ENCODE peak calls at places on chromosomes 2 and 18, in four cellular contexts. L is H9, Q is mesendoderm, D is IMR-90. E is an unnamed sample.
A peak's percentile ranks its signal among the peaks of the same experiment; 100 is the strongest.

GRCh38 chr2:72713857-72714256 is 112.0 kb downstream of the EXOC6B start:
- DNase-seq in L (no peak), Q (peak; percentile 59), D (no peak), E (no peak)

GRCh38 chr2:218961651-218962570 is 2.4 kb downstream of the CDK5R2 start:
- DNase-seq in L (peak; percentile 74), Q (no peak), D (no peak), E (no peak)

GRCh38 chr2:105604938-105605337 is 139.8 kb upstream of the NCK2 start:
- DNase-seq in L (no peak), Q (no peak), D (no peak), E (no peak)

GRCh38 chr2:75640621-75641121 is 5.9 kb upstream of the MRPL19 start:
- DNase-seq in L (peak; percentile 52), Q (peak; percentile 42), D (peak; percentile 79), E (peak; percentile 24)

GRCh38 chr2:99827296-99827999 is 314.9 kb downstream of the AFF3 start:
- DNase-seq in L (no peak), Q (no peak), D (no peak), E (no peak)

GRCh38 chr2:1422716-1423285 is 9.5 kb downstream of the TPO start:
- DNase-seq in L (no peak), Q (no peak), D (no peak), E (no peak)

GRCh38 chr2:44171018-44171417 is 2.3 kb downstream of the PPM1B start:
- DNase-seq in L (no peak), Q (peak; percentile 37), D (peak; percentile 58), E (no peak)

GRCh38 chr2:171712051-171712450 is 24.8 kb downstream of the DYNC1I2 start:
- DNase-seq in L (no peak), Q (peak; percentile 6), D (peak; percentile 92), E (no peak)

GRCh38 chr18:45081579-45082181 is 401.0 kb downstream of the SETBP1 start:
- DNase-seq in L (no peak), Q (peak; percentile 25), D (no peak), E (no peak)

GRCh38 chr18:34039194-34039593 is 185.5 kb downstream of the NOL4 start:
- DNase-seq in L (no peak), Q (peak; percentile 4), D (no peak), E (no peak)

GRCh38 chr2:202104286-202104870 is 31.3 kb downstream of the KIAA2012 start:
- DNase-seq in L (peak; percentile 83), Q (peak; percentile 74), D (peak; percentile 54), E (peak; percentile 14)

GRCh38 chr2:180238729-180239128 is 231.6 kb upstream of the CWC22 start:
- DNase-seq in L (no peak), Q (no peak), D (no peak), E (no peak)

GRCh38 chr2:97745474-97746172 is 32.2 kb downstream of the ZAP70 start:
- DNase-seq in L (no peak), Q (no peak), D (peak; percentile 40), E (no peak)

GRCh38 chr2:60832621-60833020 is 48.8 kb upstream of the REL start:
- DNase-seq in L (no peak), Q (no peak), D (no peak), E (no peak)

GRCh38 chr2:57759131-57759530 is 287.5 kb upstream of the VRK2 start:
- DNase-seq in L (no peak), Q (peak; percentile 9), D (no peak), E (no peak)

GRCh38 chr2:1874950-1875349 is 130.6 kb upstream of the PXDN start:
- DNase-seq in L (no peak), Q (no peak), D (no peak), E (no peak)

GRCh38 chr2:156229724-156230362 is 102.7 kb downstream of the NR4A2 start:
- DNase-seq in L (no peak), Q (peak; percentile 14), D (no peak), E (no peak)

GRCh38 chr2:172429351-172429968 is 2.1 kb downstream of the ITGA6 start:
- DNase-seq in L (no peak), Q (peak; percentile 46), D (peak; percentile 31), E (no peak)

GRCh38 chr2:175414872-175415487 is 233.5 kb upstream of the ATP5MC3 start:
- DNase-seq in L (peak; percentile 68), Q (peak; percentile 75), D (peak; percentile 54), E (peak; percentile 49)

GRCh38 chr2:30514134-30514860 is 67.3 kb downstream of the LCLAT1 start:
- DNase-seq in L (no peak), Q (peak; percentile 36), D (peak; percentile 88), E (no peak)

GRCh38 chr2:54206596-54206995 is 49.4 kb downstream of the TSPYL6 start:
- DNase-seq in L (no peak), Q (peak; percentile 30), D (peak; percentile 46), E (no peak)

GRCh38 chr18:8800041-8800441 is 94.7 kb downstream of the MTCL1 start:
- DNase-seq in L (no peak), Q (no peak), D (peak; percentile 89), E (no peak)

GRCh38 chr2:19287324-19287723 is 71.1 kb downstream of the OSR1 start:
- DNase-seq in L (no peak), Q (no peak), D (peak; percentile 12), E (no peak)

GRCh38 chr18:4309227-4309626 is 145.9 kb downstream of the DLGAP1 start:
- DNase-seq in L (no peak), Q (no peak), D (no peak), E (no peak)
- H2AK5ac ChIP-seq in L (no peak overlapping the region), Q (no peak overlapping the region), D (no peak overlapping the region), E (no peak overlapping the region)

GRCh38 chr18:3449702-3450357 is at the start of gene TGIF1:
- DNase-seq in L (peak; percentile 77), Q (peak; percentile 95), D (peak; percentile 77), E (peak; percentile 79)
- H2BK120ac ChIP-seq in L (no peak within 1 kb of the TSS), Q (peak within 1 kb of the TSS; percentile 66), D (peak within 1 kb of the TSS; percentile 73), E (peak within 1 kb of the TSS; percentile 95)

GRCh38 chr2:237026981-237027711 is 58.5 kb upstream of the COPS8 start:
- DNase-seq in L (peak; percentile 76), Q (peak; percentile 82), D (peak; percentile 49), E (peak; percentile 55)
- H2AK5ac ChIP-seq in L (no peak overlapping the region), Q (peak overlapping the region; percentile 46), D (no peak overlapping the region), E (peak overlapping the region; percentile 39)

GRCh38 chr18:21313576-21313975 is 71.5 kb downstream of the GREB1L start:
- DNase-seq in L (no peak), Q (no peak), D (no peak), E (no peak)
- H2BK120ac ChIP-seq in L (no peak overlapping the region), Q (no peak overlapping the region), D (no peak overlapping the region), E (no peak overlapping the region)

E was measured in neuronal stem cell.